ENCODE peak calls at places on chromosomes 1 and 21, in five cellular contexts. M is activated naive CD4-positive, alpha-beta T cell treated with anti-CD3 and anti-CD28 coated beads for 36 hours; F is tibial artery; C is ELF-1; X is HS-5. N is an unnamed sample.

GRCh38 chr21:43975469-43976098 is 36.5 kb upstream of the TRAPPC10 start:
- DNase-seq in M (peak; percentile 88), F (peak; percentile 78), C (peak; percentile 75), X (peak; percentile 3), N (peak; percentile 78)

GRCh38 chr1:201311356-201312011 is 28.2 kb downstream of the PKP1 start:
- DNase-seq in M (peak; percentile 64), F (no peak), C (no peak), X (no peak), N (no peak)

GRCh38 chr1:233597489-233597901 is 16.4 kb upstream of the KCNK1 start:
- DNase-seq in M (no peak), F (no peak), C (no peak), X (peak; percentile 32), N (no peak)

GRCh38 chr1:101136739-101137138 is 100.1 kb upstream of the S1PR1 start:
- DNase-seq in M (peak; percentile 61), F (no peak), C (no peak), X (no peak), N (peak; percentile 51)

GRCh38 chr21:41706263-41706639 is 60.6 kb downstream of the RIPK4 start:
- DNase-seq in M (no peak), F (no peak), C (no peak), X (no peak), N (no peak)

GRCh38 chr1:238119060-238119459 is 228.3 kb upstream of the ZP4 start:
- DNase-seq in M (no peak), F (no peak), C (no peak), X (no peak), N (no peak)

GRCh38 chr1:205568469-205569361 is 63.1 kb downstream of the ELK4 start:
- DNase-seq in M (no peak), F (peak; percentile 58), C (no peak), X (no peak), N (peak; percentile 12)

GRCh38 chr1:172393354-172393753 is 27.1 kb upstream of the C1orf105 start:
- DNase-seq in M (no peak), F (no peak), C (no peak), X (no peak), N (no peak)

GRCh38 chr1:202765726-202766125 is 42.5 kb downstream of the KDM5B start:
- DNase-seq in M (no peak), F (no peak), C (no peak), X (peak; percentile 1), N (no peak)

GRCh38 chr1:152461544-152461943 is 47.5 kb upstream of the CRNN start:
- DNase-seq in M (peak; percentile 79), F (no peak), C (peak; percentile 11), X (no peak), N (peak; percentile 46)

GRCh38 chr1:30982937-30983336 is 74.4 kb upstream of the SDC3 start:
- DNase-seq in M (no peak), F (no peak), C (no peak), X (no peak), N (no peak)

GRCh38 chr1:205571747-205572146 is 60.1 kb downstream of the ELK4 start:
- DNase-seq in M (no peak), F (no peak), C (no peak), X (no peak), N (no peak)

GRCh38 chr1:25148673-25149300 is 83.5 kb downstream of the SYF2 start:
- DNase-seq in M (peak; percentile 60), F (no peak), C (no peak), X (no peak), N (peak; percentile 7)